ENCODE peak calls at places on chromosome 10, in nine cellular contexts. A is CD8-positive, alpha-beta T cell; R is left ventricle myocardium inferior; J is mesenchymal stem cell; Q is kidney; C is psoas muscle; X is gastrocnemius medialis; E is colonic mucosa; H is breast epithelium. U is an unnamed sample.

GRCh38 chr10:24762966-24763623 is 39.4 kb upstream of the ARHGAP21 start:
- DNase-seq in A (no peak), R (no peak), J (peak; percentile 15), Q (no peak), C (no peak), X (no peak), E (no peak), H (no peak), U (no peak)

GRCh38 chr10:336247-336646 is 201.0 kb downstream of the ZMYND11 start:
- DNase-seq in A (no peak), R (no peak), J (no peak), Q (no peak), C (no peak), X (no peak), E (no peak), H (no peak), U (no peak)

GRCh38 chr10:4127518-4128315 is 342.7 kb upstream of the KLF6 start:
- DNase-seq in A (no peak), R (no peak), J (no peak), Q (no peak), C (no peak), X (no peak), E (peak; percentile 62), H (no peak), U (no peak)

GRCh38 chr10:693506-693905 is 4.0 kb upstream of the DIP2C start:
- DNase-seq in A (no peak), R (no peak), J (no peak), Q (no peak), C (no peak), X (no peak), E (no peak), H (no peak), U (no peak)

GRCh38 chr10:90930070-90930837 is 9.4 kb upstream of the ANKRD1 start:
- DNase-seq in A (no peak), R (peak; percentile 24), J (peak; percentile 69), Q (peak; percentile 73), C (no peak), X (no peak), E (no peak), H (peak; percentile 65), U (no peak)

GRCh38 chr10:89118091-89118490 is 89.0 kb downstream of the CH25H start:
- DNase-seq in A (no peak), R (no peak), J (peak; percentile 40), Q (no peak), C (no peak), X (no peak), E (no peak), H (no peak), U (no peak)

GRCh38 chr10:117135026-117135372 is 3.1 kb downstream of the VAX1 start:
- DNase-seq in A (no peak), R (no peak), J (no peak), Q (no peak), C (no peak), X (no peak), E (no peak), H (no peak), U (no peak)

GRCh38 chr10:113613427-113613826 is 50.4 kb downstream of the NRAP start:
- DNase-seq in A (no peak), R (no peak), J (no peak), Q (no peak), C (no peak), X (no peak), E (no peak), H (no peak), U (no peak)

GRCh38 chr10:121811386-121811785 is 116.4 kb downstream of the ATE1 start:
- DNase-seq in A (no peak), R (no peak), J (no peak), Q (no peak), C (no peak), X (no peak), E (no peak), H (no peak), U (no peak)

GRCh38 chr10:68861253-68861652 is 33.9 kb downstream of the STOX1 start:
- DNase-seq in A (no peak), R (no peak), J (no peak), Q (no peak), C (no peak), X (no peak), E (no peak), H (no peak), U (no peak)

GRCh38 chr10:95242581-95243317 is 48.1 kb downstream of the PDLIM1 start:
- DNase-seq in A (no peak), R (no peak), J (peak; percentile 65), Q (no peak), C (no peak), X (no peak), E (no peak), H (no peak), U (no peak)

GRCh38 chr10:76581685-76582084 is 1055.9 kb downstream of the KCNMA1 start:
- DNase-seq in A (no peak), R (no peak), J (no peak), Q (no peak), C (no peak), X (no peak), E (no peak), H (no peak), U (no peak)

GRCh38 chr10:109902992-109903947 is 20.0 kb downstream of the XPNPEP1 start:
- DNase-seq in A (no peak), R (no peak), J (peak; percentile 45), Q (no peak), C (no peak), X (peak; percentile 20), E (no peak), H (no peak), U (no peak)

GRCh38 chr10:86556933-86557649 is 35.5 kb upstream of the WAPL start:
- DNase-seq in A (no peak), R (no peak), J (no peak), Q (no peak), C (no peak), X (no peak), E (no peak), H (no peak), U (no peak)

GRCh38 chr10:52668024-52668423 is 104.6 kb downstream of the MBL2 start:
- DNase-seq in A (no peak), R (no peak), J (no peak), Q (no peak), C (no peak), X (no peak), E (no peak), H (no peak), U (no peak)

GRCh38 chr10:75660833-75661232 is 229.4 kb downstream of the LRMDA start:
- DNase-seq in A (no peak), R (no peak), J (peak; percentile 29), Q (peak; percentile 77), C (no peak), X (no peak), E (no peak), H (no peak), U (no peak)

GRCh38 chr10:71314028-71314693 is 4.9 kb upstream of the SLC29A3 start:
- DNase-seq in A (peak; percentile 68), R (peak; percentile 50), J (peak; percentile 46), Q (peak; percentile 74), C (peak; percentile 73), X (peak; percentile 35), E (no peak), H (no peak), U (peak; percentile 33)

GRCh38 chr10:50538473-50539398 is 85.0 kb downstream of the SGMS1 start:
- DNase-seq in A (no peak), R (no peak), J (no peak), Q (no peak), C (no peak), X (no peak), E (no peak), H (no peak), U (no peak)
- H3K27ac ChIP-seq in A (no peak overlapping the region), R (no peak overlapping the region), J (no peak overlapping the region), Q (no peak overlapping the region), C (no peak overlapping the region), X (peak overlapping the region; percentile 18), E (no peak overlapping the region), H (peak overlapping the region; percentile 8), U (no peak overlapping the region)

GRCh38 chr10:38054361-38054797 is 39.8 kb upstream of the ZNF37A start:
- DNase-seq in A (no peak), R (no peak), J (peak; percentile 69), Q (no peak), C (no peak), X (no peak), E (no peak), H (no peak), U (no peak)
- H3K9me3 ChIP-seq in A (peaks cover 39% of the 10 kb centered on the region), R (peaks cover 65% of the 10 kb centered on the region), J (peaks cover 72% of the 10 kb centered on the region), Q (peaks cover 25% of the 10 kb centered on the region), C (peaks cover 26% of the 10 kb centered on the region), X (peaks cover 11% of the 10 kb centered on the region), E (no peaks in the 10 kb centered on the region), H (peaks cover 60% of the 10 kb centered on the region), U (peaks cover 41% of the 10 kb centered on the region)

GRCh38 chr10:131982796-131983195 is 1.1 kb upstream of the BNIP3 start:
- DNase-seq in A (no peak), R (no peak), J (no peak), Q (no peak), C (no peak), X (no peak), E (no peak), H (no peak), U (no peak)
- H3K4me3 ChIP-seq in A (peak overlapping the region; percentile 64), R (peak overlapping the region; percentile 99), J (peak overlapping the region; percentile 78), Q (peak overlapping the region; percentile 47), C (peak overlapping the region; percentile 91), X (peak overlapping the region; percentile 81), E (peak overlapping the region; percentile 61), H (peak overlapping the region; percentile 94), U (peak overlapping the region; percentile 71)

GRCh38 chr10:66455304-66455703 is 470.5 kb upstream of the LRRTM3 start:
- DNase-seq in A (no peak), R (no peak), J (no peak), Q (no peak), C (no peak), X (no peak), E (no peak), H (no peak), U (no peak)

GRCh38 chr10:66457629-66458028 is 468.2 kb upstream of the LRRTM3 start:
- DNase-seq in A (no peak), R (no peak), J (no peak), Q (no peak), C (no peak), X (no peak), E (no peak), H (no peak), U (no peak)
- H3K27ac ChIP-seq in A (no peak overlapping the region), R (no peak overlapping the region), J (no peak overlapping the region), Q (no peak overlapping the region), C (no peak overlapping the region), X (no peak overlapping the region), E (no peak overlapping the region), H (no peak overlapping the region), U (no peak overlapping the region)

GRCh38 chr10:131089150-131089549 is 222.4 kb downstream of the TCERG1L start:
- DNase-seq in A (no peak), R (no peak), J (no peak), Q (peak; percentile 68), C (no peak), X (no peak), E (no peak), H (no peak), U (no peak)
- H3K9me3 ChIP-seq in A (no peaks in the 10 kb centered on the region), R (peaks cover 5% of the 10 kb centered on the region), J (no peaks in the 10 kb centered on the region), Q (no peaks in the 10 kb centered on the region), C (no peaks in the 10 kb centered on the region), X (no peaks in the 10 kb centered on the region), E (no peaks in the 10 kb centered on the region), H (no peaks in the 10 kb centered on the region), U (no peaks in the 10 kb centered on the region)

U was measured in effector memory CD4-positive, alpha-beta T cell.